ENCODE peak calls at places on chromosomes 2 and 18, in eight cellular contexts. L, X, V, I, P, Z, T and D are unnamed samples.

GRCh38 chr2:233033672-233034071 is 1.2 kb downstream of the NEU2 start:
- DNase-seq in L (no peak), X (peak; percentile 96), V (no peak), I (no peak), P (no peak), Z (no peak), T (no peak), D (no peak)

GRCh38 chr2:71299507-71299906 is 32.1 kb upstream of the ZNF638 start:
- DNase-seq in L (peak; percentile 13), X (peak; percentile 71), V (no peak), I (no peak), P (no peak), Z (peak; percentile 59), T (peak; percentile 45), D (peak; percentile 43)

GRCh38 chr2:94872676-94873361 is 1.6 kb downstream of the TEKT4 start:
- DNase-seq in L (no peak), X (no peak), V (no peak), I (peak; percentile 56), P (no peak), Z (no peak), T (no peak), D (no peak)

GRCh38 chr2:24359701-24360049 is 661 bp downstream of the ITSN2 start:
- DNase-seq in L (peak; percentile 44), X (peak; percentile 31), V (no peak), I (peak; percentile 82), P (peak; percentile 42), Z (peak; percentile 25), T (no peak), D (no peak)

GRCh38 chr2:135948642-135949355 is 36.6 kb downstream of the DARS1 start:
- DNase-seq in L (no peak), X (peak; percentile 89), V (no peak), I (no peak), P (no peak), Z (peak; percentile 38), T (no peak), D (peak; percentile 29)

GRCh38 chr2:138455691-138456090 is 45.9 kb upstream of the SPOPL start:
- DNase-seq in L (no peak), X (no peak), V (no peak), I (no peak), P (no peak), Z (no peak), T (no peak), D (no peak)

GRCh38 chr2:240400319-240401161 is 34.9 kb upstream of the GPC1 start:
- DNase-seq in L (peak; percentile 1), X (no peak), V (no peak), I (peak; percentile 64), P (peak; percentile 5), Z (no peak), T (no peak), D (no peak)

GRCh38 chr2:73982140-73982617 is 2.5 kb upstream of the TET3 start:
- DNase-seq in L (no peak), X (peak; percentile 80), V (no peak), I (no peak), P (no peak), Z (peak; percentile 63), T (no peak), D (no peak)

GRCh38 chr2:241946306-241947003 is 76.9 kb downstream of the RTP5 start:
- DNase-seq in L (no peak), X (no peak), V (no peak), I (no peak), P (no peak), Z (no peak), T (no peak), D (no peak)

GRCh38 chr2:105294046-105294445 is 35.5 kb downstream of the TGFBRAP1 start:
- DNase-seq in L (no peak), X (no peak), V (no peak), I (no peak), P (no peak), Z (no peak), T (no peak), D (no peak)

GRCh38 chr2:175036582-175037018 is 31.4 kb upstream of the CHN1 start:
- DNase-seq in L (no peak), X (peak; percentile 58), V (no peak), I (no peak), P (no peak), Z (peak; percentile 41), T (peak; percentile 38), D (peak; percentile 40)

GRCh38 chr2:122166820-122167219 is 411.4 kb downstream of the TSN start:
- DNase-seq in L (no peak), X (no peak), V (no peak), I (no peak), P (no peak), Z (no peak), T (no peak), D (no peak)

GRCh38 chr2:67561411-67561965 is 164.4 kb downstream of the ETAA1 start:
- DNase-seq in L (no peak), X (peak; percentile 95), V (no peak), I (no peak), P (no peak), Z (peak; percentile 88), T (peak; percentile 33), D (no peak)

GRCh38 chr2:144776766-144777165 is 256.8 kb upstream of the ZEB2 start:
- DNase-seq in L (no peak), X (no peak), V (no peak), I (no peak), P (no peak), Z (peak; percentile 18), T (no peak), D (no peak)

GRCh38 chr2:121173112-121173511 is 111.9 kb downstream of the TFCP2L1 start:
- DNase-seq in L (no peak), X (peak; percentile 58), V (no peak), I (no peak), P (no peak), Z (no peak), T (no peak), D (no peak)

GRCh38 chr2:172234716-172235661 is 132.3 kb upstream of the DLX2 start:
- DNase-seq in L (no peak), X (no peak), V (no peak), I (peak; percentile 75), P (peak; percentile 25), Z (no peak), T (peak; percentile 22), D (no peak)
- TF ChIP-seq CTCF in L (no peak), X (no peak), V (no peak), I (no peak), P (no peak), Z (no peak), T (no peak), D (no peak)

GRCh38 chr18:54125429-54125828 is 99.0 kb downstream of the MBD2 start:
- DNase-seq in L (no peak), X (no peak), V (no peak), I (no peak), P (no peak), Z (no peak), T (no peak), D (no peak)

GRCh38 chr18:54130631-54131030 is 93.8 kb downstream of the MBD2 start:
- DNase-seq in L (no peak), X (no peak), V (no peak), I (no peak), P (no peak), Z (no peak), T (peak; percentile 52), D (no peak)

GRCh38 chr18:54129448-54130134 is 94.9 kb downstream of the MBD2 start:
- DNase-seq in L (no peak), X (no peak), V (no peak), I (no peak), P (no peak), Z (no peak), T (no peak), D (peak; percentile 18)

GRCh38 chr18:54130177-54130576 is 94.3 kb downstream of the MBD2 start:
- DNase-seq in L (no peak), X (no peak), V (no peak), I (no peak), P (no peak), Z (no peak), T (no peak), D (no peak)

GRCh38 chr18:54127759-54128378 is 96.6 kb downstream of the MBD2 start:
- DNase-seq in L (peak; percentile 63), X (peak; percentile 76), V (peak; percentile 8), I (no peak), P (peak; percentile 55), Z (peak; percentile 70), T (peak; percentile 73), D (peak; percentile 40)
- TF ChIP-seq CTCF in L (peak; percentile 59), X (peak; percentile 86), V (peak; percentile 68), I (peak; percentile 59), P (peak; percentile 63), Z (peak; percentile 67), T (peak; percentile 72), D (peak; percentile 50)

GRCh38 chr2:104028066-104028465 is 825.8 kb upstream of the POU3F3 start:
- DNase-seq in L (no peak), X (no peak), V (no peak), I (no peak), P (no peak), Z (no peak), T (no peak), D (no peak)

GRCh38 chr2:104033399-104033798 is 820.5 kb upstream of the POU3F3 start:
- DNase-seq in L (peak; percentile 28), X (peak; percentile 36), V (no peak), I (no peak), P (no peak), Z (no peak), T (peak; percentile 47), D (no peak)
- TF ChIP-seq CTCF in L (peak; percentile 71), X (peak; percentile 68), V (no peak), I (peak; percentile 34), P (no peak), Z (no peak), T (no peak), D (peak; percentile 19)

GRCh38 chr2:219998714-219999227 is 371.3 kb downstream of the SLC4A3 start:
- DNase-seq in L (no peak), X (peak; percentile 41), V (no peak), I (no peak), P (no peak), Z (no peak), T (no peak), D (no peak)

GRCh38 chr2:219996366-219996765 is 368.9 kb downstream of the SLC4A3 start:
- DNase-seq in L (no peak), X (no peak), V (no peak), I (no peak), P (no peak), Z (no peak), T (no peak), D (no peak)

GRCh38 chr2:219998099-219998498 is 370.7 kb downstream of the SLC4A3 start:
- DNase-seq in L (no peak), X (peak; percentile 23), V (no peak), I (no peak), P (no peak), Z (no peak), T (no peak), D (no peak)

GRCh38 chr2:219995409-219995808 is 368.0 kb downstream of the SLC4A3 start:
- DNase-seq in L (no peak), X (no peak), V (no peak), I (no peak), P (no peak), Z (no peak), T (no peak), D (no peak)

DNA sequence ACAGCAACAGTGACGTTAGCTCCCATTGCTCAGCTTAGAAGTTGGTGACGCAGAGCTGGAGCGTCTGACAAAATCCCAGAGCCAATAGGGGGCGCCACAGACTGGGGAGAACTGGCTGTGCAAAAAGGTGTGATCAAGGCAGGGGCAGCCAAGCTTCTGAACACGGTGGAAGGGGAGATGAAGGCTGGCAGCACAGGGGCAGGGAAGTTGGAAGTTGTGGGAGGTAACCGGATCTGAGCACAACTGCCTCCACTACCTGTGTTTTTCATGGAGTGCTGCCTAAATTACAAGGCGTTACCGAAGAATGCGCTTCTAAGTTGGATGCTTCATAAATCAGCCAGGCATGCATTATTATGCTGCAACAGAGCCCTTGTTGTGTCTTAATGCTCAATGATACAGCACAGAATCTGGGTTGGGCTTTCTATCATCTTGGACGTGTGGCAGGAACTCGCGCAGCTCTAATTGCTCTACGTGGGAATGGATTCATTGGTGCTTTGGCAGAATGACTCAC is 370.0 kb downstream of the SLC4A3 start:
- DNase-seq in L (peak; percentile 84), X (peak; percentile 38), V (no peak), I (peak; percentile 78), P (peak; percentile 80), Z (peak; percentile 42), T (peak; percentile 74), D (no peak)
- TF ChIP-seq CTCF in L (peak; percentile 64), X (peak; percentile 62), V (peak; percentile 49), I (peak; percentile 57), P (peak; percentile 81), Z (peak; percentile 36), T (peak; percentile 71), D (peak; percentile 22)